ENCODE peak calls at places on chromosomes 16 and 17, in ten cellular contexts. One of them, this sample, is unnamed.

GRCh38 chr17:57604771-57605733 is 140.0 kb downstream of the CCDC182 start:
- DNase-seq in uterus: peak
- DNase-seq in EL: no peak
- DNase-seq in HL-60: no peak
- DNase-seq in caudate nucleus: peak
- DNase-seq in NCI-H2107: peak
- DNase-seq in fibroblast of gingiva: peak
- DNase-seq in MV-4-11: peak
- DNase-seq in chondrocyte: peak
- DNase-seq in memory B cell: peak
- DNase-seq in this sample: no peak

GRCh38 chr16:78503501-78504110 is 404.2 kb downstream of the WWOX start:
- DNase-seq in caudate nucleus: no peak
- DNase-seq in EL: peak
- DNase-seq in memory B cell: peak
- DNase-seq in NCI-H2107: peak
- DNase-seq in chondrocyte: no peak
- DNase-seq in HL-60: peak
- DNase-seq in uterus: peak
- DNase-seq in MV-4-11: peak
- DNase-seq in fibroblast of gingiva: no peak
- DNase-seq in this sample: peak

GRCh38 chr16:86959729-86960128 is 357.5 kb downstream of the C16orf95 start:
- DNase-seq in uterus: no peak
- DNase-seq in caudate nucleus: no peak
- DNase-seq in memory B cell: no peak
- DNase-seq in MV-4-11: no peak
- DNase-seq in EL: no peak
- DNase-seq in fibroblast of gingiva: no peak
- DNase-seq in chondrocyte: no peak
- DNase-seq in NCI-H2107: no peak
- DNase-seq in HL-60: no peak
- DNase-seq in this sample: no peak

GRCh38 chr17:37541880-37542675 is 52.4 kb downstream of the DUSP14 start:
- DNase-seq in NCI-H2107: no peak
- DNase-seq in chondrocyte: no peak
- DNase-seq in fibroblast of gingiva: peak
- DNase-seq in caudate nucleus: no peak
- DNase-seq in MV-4-11: peak
- DNase-seq in uterus: no peak
- DNase-seq in HL-60: no peak
- DNase-seq in EL: peak
- DNase-seq in memory B cell: no peak
- DNase-seq in this sample: no peak

GRCh38 chr17:27751622-27752490 is 48.5 kb downstream of the NOS2 start:
- DNase-seq in memory B cell: no peak
- DNase-seq in fibroblast of gingiva: no peak
- DNase-seq in EL: no peak
- DNase-seq in HL-60: no peak
- DNase-seq in NCI-H2107: no peak
- DNase-seq in caudate nucleus: no peak
- DNase-seq in chondrocyte: no peak
- DNase-seq in uterus: no peak
- DNase-seq in MV-4-11: no peak
- DNase-seq in this sample: peak

GRCh38 chr17:3575506-3575905 is 17.9 kb upstream of the TRPV3 start:
- DNase-seq in MV-4-11: peak
- DNase-seq in memory B cell: no peak
- DNase-seq in HL-60: no peak
- DNase-seq in NCI-H2107: no peak
- DNase-seq in EL: peak
- DNase-seq in caudate nucleus: no peak
- DNase-seq in uterus: no peak
- DNase-seq in chondrocyte: no peak
- DNase-seq in fibroblast of gingiva: peak
- DNase-seq in this sample: no peak

GRCh38 chr16:57742543-57742942 is 7.0 kb downstream of the KATNB1 start:
- DNase-seq in uterus: no peak
- DNase-seq in NCI-H2107: no peak
- DNase-seq in fibroblast of gingiva: no peak
- DNase-seq in caudate nucleus: no peak
- DNase-seq in chondrocyte: no peak
- DNase-seq in MV-4-11: no peak
- DNase-seq in HL-60: no peak
- DNase-seq in EL: no peak
- DNase-seq in memory B cell: no peak
- DNase-seq in this sample: no peak

GRCh38 chr16:4846503-4846900 is 586 bp downstream of the GLYR1 start:
- DNase-seq in uterus: no peak
- DNase-seq in HL-60: no peak
- DNase-seq in caudate nucleus: no peak
- DNase-seq in chondrocyte: no peak
- DNase-seq in EL: peak
- DNase-seq in NCI-H2107: no peak
- DNase-seq in fibroblast of gingiva: peak
- DNase-seq in memory B cell: peak
- DNase-seq in MV-4-11: peak
- DNase-seq in this sample: peak

GRCh38 chr16:67093098-67093732 is 16.5 kb upstream of the PHAF1 start:
- DNase-seq in HL-60: no peak
- DNase-seq in memory B cell: no peak
- DNase-seq in caudate nucleus: no peak
- DNase-seq in MV-4-11: no peak
- DNase-seq in EL: no peak
- DNase-seq in chondrocyte: no peak
- DNase-seq in uterus: no peak
- DNase-seq in fibroblast of gingiva: no peak
- DNase-seq in NCI-H2107: no peak
- DNase-seq in this sample: no peak

GRCh38 chr16:86354641-86355040 is 155.7 kb upstream of the FOXF1 start:
- DNase-seq in EL: peak
- DNase-seq in memory B cell: no peak
- DNase-seq in NCI-H2107: no peak
- DNase-seq in caudate nucleus: no peak
- DNase-seq in uterus: no peak
- DNase-seq in MV-4-11: no peak
- DNase-seq in fibroblast of gingiva: peak
- DNase-seq in chondrocyte: no peak
- DNase-seq in HL-60: no peak
- DNase-seq in this sample: no peak

GRCh38 chr16:20910781-20911321 is 10.3 kb downstream of the LYRM1 start:
- DNase-seq in caudate nucleus: no peak
- DNase-seq in EL: peak
- DNase-seq in fibroblast of gingiva: peak
- DNase-seq in MV-4-11: peak
- DNase-seq in HL-60: peak
- DNase-seq in chondrocyte: no peak
- DNase-seq in uterus: no peak
- DNase-seq in memory B cell: no peak
- DNase-seq in NCI-H2107: no peak
- DNase-seq in this sample: no peak

GRCh38 chr17:42422412-42422957 is 571 bp downstream of the CAVIN1 start:
- DNase-seq in fibroblast of gingiva: no peak
- DNase-seq in chondrocyte: no peak
- DNase-seq in MV-4-11: no peak
- DNase-seq in NCI-H2107: no peak
- DNase-seq in caudate nucleus: no peak
- DNase-seq in uterus: no peak
- DNase-seq in memory B cell: peak
- DNase-seq in HL-60: no peak
- DNase-seq in EL: no peak
- DNase-seq in this sample: no peak

GRCh38 chr17:28716740-28717577 is 709 bp downstream of the RAB34 start:
- DNase-seq in fibroblast of gingiva: peak
- DNase-seq in memory B cell: no peak
- DNase-seq in HL-60: no peak
- DNase-seq in NCI-H2107: no peak
- DNase-seq in EL: peak
- DNase-seq in MV-4-11: no peak
- DNase-seq in chondrocyte: no peak
- DNase-seq in uterus: peak
- DNase-seq in caudate nucleus: no peak
- DNase-seq in this sample: no peak

GRCh38 chr16:56389554-56389953 is 35.8 kb downstream of the AMFR start:
- DNase-seq in HL-60: no peak
- DNase-seq in chondrocyte: no peak
- DNase-seq in MV-4-11: no peak
- DNase-seq in uterus: no peak
- DNase-seq in EL: peak
- DNase-seq in fibroblast of gingiva: peak
- DNase-seq in caudate nucleus: no peak
- DNase-seq in memory B cell: no peak
- DNase-seq in NCI-H2107: no peak
- DNase-seq in this sample: no peak

GRCh38 chr16:50381679-50382440 is 13.1 kb upstream of the BRD7 start:
- DNase-seq in caudate nucleus: no peak
- DNase-seq in EL: no peak
- DNase-seq in NCI-H2107: no peak
- DNase-seq in memory B cell: no peak
- DNase-seq in HL-60: no peak
- DNase-seq in uterus: no peak
- DNase-seq in MV-4-11: no peak
- DNase-seq in chondrocyte: no peak
- DNase-seq in fibroblast of gingiva: no peak
- DNase-seq in this sample: no peak

GRCh38 chr17:69325518-69326301 is 1.2 kb downstream of the ABCA5 start:
- DNase-seq in memory B cell: no peak
- DNase-seq in NCI-H2107: no peak
- DNase-seq in HL-60: no peak
- DNase-seq in chondrocyte: no peak
- DNase-seq in caudate nucleus: no peak
- DNase-seq in MV-4-11: no peak
- DNase-seq in uterus: no peak
- DNase-seq in EL: no peak
- DNase-seq in fibroblast of gingiva: no peak
- DNase-seq in this sample: no peak

GRCh38 chr17:28159004-28159403 is 116.5 kb downstream of the NLK start:
- DNase-seq in NCI-H2107: no peak
- DNase-seq in chondrocyte: no peak
- DNase-seq in EL: no peak
- DNase-seq in uterus: no peak
- DNase-seq in MV-4-11: no peak
- DNase-seq in fibroblast of gingiva: no peak
- DNase-seq in HL-60: no peak
- DNase-seq in memory B cell: no peak
- DNase-seq in caudate nucleus: no peak
- DNase-seq in this sample: no peak

GRCh38 chr17:61768405-61768804 is 94.9 kb downstream of the BRIP1 start:
- DNase-seq in MV-4-11: no peak
- DNase-seq in EL: no peak
- DNase-seq in NCI-H2107: no peak
- DNase-seq in fibroblast of gingiva: no peak
- DNase-seq in chondrocyte: no peak
- DNase-seq in caudate nucleus: no peak
- DNase-seq in uterus: no peak
- DNase-seq in HL-60: no peak
- DNase-seq in memory B cell: no peak
- DNase-seq in this sample: no peak

GRCh38 chr16:68539704-68540370 is 746 bp downstream of the ZFP90 start:
- DNase-seq in memory B cell: no peak
- DNase-seq in NCI-H2107: no peak
- DNase-seq in MV-4-11: peak
- DNase-seq in fibroblast of gingiva: no peak
- DNase-seq in HL-60: no peak
- DNase-seq in caudate nucleus: no peak
- DNase-seq in chondrocyte: no peak
- DNase-seq in EL: peak
- DNase-seq in uterus: no peak
- DNase-seq in this sample: no peak

GRCh38 chr17:17028059-17028877 is 14.0 kb upstream of the MPRIP start:
- DNase-seq in chondrocyte: peak
- DNase-seq in EL: peak
- DNase-seq in uterus: no peak
- DNase-seq in memory B cell: no peak
- DNase-seq in caudate nucleus: no peak
- DNase-seq in MV-4-11: no peak
- DNase-seq in NCI-H2107: no peak
- DNase-seq in HL-60: no peak
- DNase-seq in fibroblast of gingiva: peak
- DNase-seq in this sample: peak

GRCh38 chr16:67661101-67661661 is 421 bp downstream of the PARD6A start:
- DNase-seq in MV-4-11: peak
- DNase-seq in fibroblast of gingiva: no peak
- DNase-seq in caudate nucleus: no peak
- DNase-seq in EL: peak
- DNase-seq in chondrocyte: no peak
- DNase-seq in memory B cell: no peak
- DNase-seq in NCI-H2107: no peak
- DNase-seq in uterus: no peak
- DNase-seq in HL-60: no peak
- DNase-seq in this sample: no peak

GRCh38 chr16:12210925-12211869 is 234.7 kb downstream of the SNX29 start:
- DNase-seq in chondrocyte: no peak
- DNase-seq in fibroblast of gingiva: no peak
- DNase-seq in HL-60: no peak
- DNase-seq in uterus: no peak
- DNase-seq in NCI-H2107: no peak
- DNase-seq in memory B cell: no peak
- DNase-seq in EL: no peak
- DNase-seq in MV-4-11: no peak
- DNase-seq in caudate nucleus: no peak
- DNase-seq in this sample: no peak

GRCh38 chr16:58393138-58393504 is 850 bp downstream of the GINS3 start:
- DNase-seq in uterus: no peak
- DNase-seq in caudate nucleus: no peak
- DNase-seq in HL-60: no peak
- DNase-seq in MV-4-11: no peak
- DNase-seq in chondrocyte: no peak
- DNase-seq in NCI-H2107: no peak
- DNase-seq in memory B cell: no peak
- DNase-seq in fibroblast of gingiva: no peak
- DNase-seq in EL: peak
- DNase-seq in this sample: no peak

GRCh38 chr17:60628252-60628889 is 28.4 kb downstream of the PPM1D start:
- DNase-seq in MV-4-11: no peak
- DNase-seq in EL: no peak
- DNase-seq in uterus: no peak
- DNase-seq in caudate nucleus: no peak
- DNase-seq in chondrocyte: no peak
- DNase-seq in NCI-H2107: no peak
- DNase-seq in memory B cell: no peak
- DNase-seq in fibroblast of gingiva: no peak
- DNase-seq in HL-60: no peak
- DNase-seq in this sample: no peak

GRCh38 chr16:12390074-12390473 is 413.5 kb downstream of the SNX29 start:
- DNase-seq in MV-4-11: no peak
- DNase-seq in chondrocyte: no peak
- DNase-seq in uterus: no peak
- DNase-seq in EL: no peak
- DNase-seq in memory B cell: no peak
- DNase-seq in NCI-H2107: no peak
- DNase-seq in fibroblast of gingiva: no peak
- DNase-seq in HL-60: no peak
- DNase-seq in caudate nucleus: no peak
- DNase-seq in this sample: no peak

GRCh38 chr17:9273334-9274118 is 252.2 kb downstream of the NTN1 start:
- DNase-seq in chondrocyte: no peak
- DNase-seq in fibroblast of gingiva: peak
- DNase-seq in MV-4-11: no peak
- DNase-seq in memory B cell: no peak
- DNase-seq in caudate nucleus: no peak
- DNase-seq in HL-60: no peak
- DNase-seq in NCI-H2107: no peak
- DNase-seq in EL: no peak
- DNase-seq in uterus: peak
- DNase-seq in this sample: no peak

GRCh38 chr17:43713494-43714162 is 45.0 kb downstream of the SOST start:
- DNase-seq in NCI-H2107: no peak
- DNase-seq in EL: peak
- DNase-seq in uterus: no peak
- DNase-seq in chondrocyte: no peak
- DNase-seq in fibroblast of gingiva: no peak
- DNase-seq in memory B cell: no peak
- DNase-seq in HL-60: no peak
- DNase-seq in caudate nucleus: no peak
- DNase-seq in MV-4-11: peak
- DNase-seq in this sample: no peak

GRCh38 chr17:36507266-36507665 is 20.8 kb downstream of the ZNHIT3 start:
- DNase-seq in chondrocyte: no peak
- DNase-seq in MV-4-11: no peak
- DNase-seq in NCI-H2107: no peak
- DNase-seq in fibroblast of gingiva: no peak
- DNase-seq in caudate nucleus: no peak
- DNase-seq in uterus: no peak
- DNase-seq in EL: no peak
- DNase-seq in HL-60: no peak
- DNase-seq in memory B cell: no peak
- DNase-seq in this sample: peak